ENCODE peak calls at places on chromosomes 11 and 22, in six cellular contexts. F is AG10803, Z is GM23338, K is SJSA1, A is GM23248, L is BJ. Q is an unnamed sample.

GRCh38 chr11:79139900-79140299 is 300.9 kb downstream of the TENM4 start:
- DNase-seq in F (no peak), Z (peak; percentile 11), K (no peak), A (no peak), L (no peak), Q (no peak)

GRCh38 chr11:92272651-92273050 is 48.0 kb downstream of the FAT3 start:
- DNase-seq in F (peak; percentile 38), Z (no peak), K (no peak), A (no peak), L (no peak), Q (no peak)

GRCh38 chr22:27885977-27886842 is 32.8 kb downstream of the PITPNB start:
- DNase-seq in F (peak; percentile 91), Z (peak; percentile 72), K (peak; percentile 90), A (peak; percentile 86), L (no peak), Q (no peak)

GRCh38 chr11:128095459-128096096 is 491.8 kb downstream of the ETS1 start:
- DNase-seq in F (peak; percentile 82), Z (no peak), K (peak; percentile 16), A (peak; percentile 83), L (peak; percentile 44), Q (peak; percentile 10)

GRCh38 chr22:23774922-23775436 is 2.3 kb downstream of the MMP11 start:
- DNase-seq in F (peak; percentile 77), Z (no peak), K (peak; percentile 26), A (peak; percentile 63), L (no peak), Q (peak; percentile 39)

GRCh38 chr11:104198576-104198975 is 34.6 kb upstream of the PDGFD start:
- DNase-seq in F (peak; percentile 36), Z (no peak), K (no peak), A (peak; percentile 10), L (no peak), Q (no peak)

GRCh38 chr22:30116362-30117117 is 36.3 kb downstream of the HORMAD2 start:
- DNase-seq in F (peak; percentile 72), Z (no peak), K (no peak), A (peak; percentile 82), L (no peak), Q (peak; percentile 51)

GRCh38 chr11:57982763-57983162 is 40.9 kb upstream of the OR9Q1 start:
- DNase-seq in F (no peak), Z (no peak), K (no peak), A (no peak), L (no peak), Q (no peak)

GRCh38 chr22:30267382-30268302 is 991 bp upstream of the OSM start:
- DNase-seq in F (no peak), Z (no peak), K (no peak), A (no peak), L (no peak), Q (no peak)

GRCh38 chr11:81098471-81098870 is 1635.2 kb downstream of the FAM181B start:
- DNase-seq in F (no peak), Z (no peak), K (no peak), A (no peak), L (no peak), Q (no peak)

GRCh38 chr11:116641561-116642045 is 131.2 kb downstream of the BUD13 start:
- DNase-seq in F (peak; percentile 7), Z (peak; percentile 81), K (no peak), A (peak; percentile 32), L (no peak), Q (peak; percentile 36)

GRCh38 chr11:37770145-37770544 is 1172.1 kb upstream of the RAG2 start:
- DNase-seq in F (no peak), Z (no peak), K (no peak), A (no peak), L (no peak), Q (no peak)

GRCh38 chr11:63817758-63818498 is 4.7 kb downstream of the SPINDOC start:
- DNase-seq in F (no peak), Z (no peak), K (no peak), A (no peak), L (no peak), Q (no peak)

GRCh38 chr22:24843048-24843447 is 37.0 kb downstream of the SGSM1 start:
- DNase-seq in F (no peak), Z (peak; percentile 26), K (no peak), A (no peak), L (no peak), Q (no peak)

GRCh38 chr22:36334081-36334831 is 53.5 kb downstream of the MYH9 start:
- DNase-seq in F (no peak), Z (peak; percentile 68), K (no peak), A (no peak), L (no peak), Q (no peak)

GRCh38 chr22:33476716-33477115 is 418.5 kb upstream of the SYN3 start:
- DNase-seq in F (peak; percentile 36), Z (no peak), K (peak; percentile 79), A (peak; percentile 60), L (no peak), Q (peak; percentile 3)

GRCh38 chr22:17213976-17214375 is 5.3 kb downstream of the ADA2 start:
- DNase-seq in F (peak; percentile 18), Z (peak; percentile 79), K (no peak), A (peak; percentile 57), L (no peak), Q (peak; percentile 32)

GRCh38 chr11:17414317-17414737 is 25.9 kb upstream of the KCNJ11 start:
- DNase-seq in F (no peak), Z (no peak), K (no peak), A (no peak), L (no peak), Q (no peak)

GRCh38 chr22:21069375-21069774 is 23.6 kb downstream of the LRRC74B start:
- DNase-seq in F (no peak), Z (no peak), K (no peak), A (no peak), L (no peak), Q (no peak)

GRCh38 chr22:47030881-47031627 is 268.6 kb downstream of the TBC1D22A start:
- DNase-seq in F (peak; percentile 86), Z (no peak), K (peak; percentile 31), A (peak; percentile 93), L (no peak), Q (peak; percentile 16)

DNA sequence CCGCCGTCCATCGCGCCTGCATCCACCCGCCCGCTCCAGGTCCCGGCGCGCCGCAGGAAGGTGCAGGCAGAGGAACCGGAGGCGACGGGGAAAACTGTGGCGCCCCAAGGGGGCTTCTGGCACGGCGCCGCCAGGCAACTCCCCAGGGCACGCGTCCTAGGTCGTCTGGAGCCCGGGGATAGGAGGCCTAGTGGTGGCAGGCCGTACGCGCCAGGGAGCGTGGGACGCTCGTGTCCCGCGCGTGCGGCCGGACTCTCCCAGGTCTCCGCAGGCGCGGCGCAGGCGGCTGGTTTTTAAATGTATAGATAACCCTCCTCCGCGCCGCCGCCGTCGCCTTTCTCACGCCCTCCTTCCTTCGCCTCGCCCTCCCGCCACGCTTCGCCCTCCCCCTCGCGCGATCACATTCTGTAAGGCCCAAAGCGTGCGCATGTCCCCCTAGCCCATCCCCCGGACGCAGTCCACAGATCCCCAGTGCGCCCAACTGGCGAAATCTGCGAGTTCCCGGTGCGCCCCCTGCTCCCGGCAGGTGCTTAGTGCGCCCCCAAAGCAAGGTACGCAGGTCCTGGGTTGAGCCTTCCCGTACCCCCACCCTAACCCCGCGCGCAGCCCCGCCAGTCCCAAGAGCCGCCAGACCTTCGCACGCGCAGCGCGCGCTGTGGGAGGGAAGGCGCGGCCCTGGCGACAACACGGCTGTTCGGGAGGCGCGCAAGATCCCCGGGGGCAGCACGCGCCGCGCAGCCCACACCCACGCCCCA is at the start of gene ASCL2:
- DNase-seq in F (no peak), Z (peak; percentile 45), K (no peak), A (no peak), L (no peak), Q (no peak)
- H3K4me3 ChIP-seq in F (peak within 1 kb of the TSS; percentile 24), Z (peak within 1 kb of the TSS; percentile 58), K (no peak within 1 kb of the TSS), A (no peak within 1 kb of the TSS), L (peak within 1 kb of the TSS; percentile 23), Q (peak within 1 kb of the TSS; percentile 46)

DNA sequence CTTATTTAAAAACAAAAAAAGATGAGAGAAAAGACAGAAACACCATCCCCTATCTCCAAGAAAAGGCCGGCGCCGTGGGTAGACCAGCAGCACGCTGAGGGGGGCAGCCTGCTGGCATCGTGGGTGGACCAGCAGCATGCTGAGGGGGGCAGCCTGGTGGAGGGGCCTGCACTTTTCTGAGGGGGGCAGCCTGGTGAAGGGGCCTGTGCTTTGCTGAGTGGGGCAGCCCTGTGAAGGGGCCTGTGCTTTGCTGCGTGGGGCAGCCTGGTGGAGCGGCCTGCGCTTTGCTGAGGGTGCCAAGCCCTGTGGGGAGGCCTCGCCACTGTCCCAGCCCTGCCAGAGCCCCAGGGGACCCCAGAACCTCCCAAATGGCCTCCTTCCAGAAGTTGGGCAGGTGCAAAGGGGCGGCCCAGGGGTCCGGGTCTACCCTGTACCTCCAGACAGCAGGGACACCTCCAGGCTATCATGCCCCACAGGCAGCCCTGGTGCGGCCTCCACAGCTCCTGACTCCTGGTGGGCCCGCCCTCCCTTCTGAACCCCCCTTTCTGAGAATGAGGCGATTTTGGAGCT is 1185.7 kb downstream of the BRD1 start:
- DNase-seq in F (no peak), Z (no peak), K (no peak), A (no peak), L (no peak), Q (no peak)
- H3K4me3 ChIP-seq in F (no peak overlapping the region), Z (no peak overlapping the region), K (no peak overlapping the region), A (no peak overlapping the region), L (no peak overlapping the region), Q (no peak overlapping the region)

GRCh38 chr11:71933141-71933933 is 4.5 kb downstream of the RNF121 start:
- DNase-seq in F (no peak), Z (no peak), K (no peak), A (no peak), L (no peak), Q (no peak)

GRCh38 chr11:71931245-71931602 is 2.4 kb downstream of the RNF121 start:
- DNase-seq in F (no peak), Z (no peak), K (no peak), A (peak; percentile 12), L (no peak), Q (no peak)

GRCh38 chr11:71936825-71937224 is 8.0 kb downstream of the RNF121 start:
- DNase-seq in F (peak; percentile 22), Z (no peak), K (no peak), A (peak; percentile 5), L (no peak), Q (no peak)

GRCh38 chr11:71935338-71935925 is 6.6 kb downstream of the RNF121 start:
- DNase-seq in F (no peak), Z (no peak), K (no peak), A (no peak), L (no peak), Q (no peak)

GRCh38 chr11:71934213-71934612 is 5.4 kb downstream of the RNF121 start:
- DNase-seq in F (no peak), Z (no peak), K (no peak), A (no peak), L (no peak), Q (no peak)
- H3K4me3 ChIP-seq in F (no peak overlapping the region), Z (no peak overlapping the region), K (no peak overlapping the region), A (no peak overlapping the region), L (no peak overlapping the region), Q (no peak overlapping the region)

DNA sequence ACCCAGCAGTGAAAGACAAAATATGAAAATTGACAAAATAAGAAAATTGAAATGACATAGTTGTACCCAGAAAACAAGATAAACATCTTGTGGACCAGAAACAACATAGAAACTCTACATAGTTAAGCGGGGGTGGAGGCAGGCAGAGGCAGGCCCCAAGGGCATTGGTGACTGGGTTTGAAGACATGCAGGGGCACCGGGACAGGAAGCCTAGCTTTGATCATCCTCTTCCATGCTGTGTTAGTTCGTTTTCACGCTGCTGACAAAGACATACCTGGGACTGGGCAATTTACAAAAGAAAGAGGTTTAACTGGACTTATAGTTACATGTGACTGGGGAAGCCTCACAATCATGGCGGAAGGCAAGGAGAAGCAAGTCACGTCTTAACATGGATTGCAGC is 33.5 kb upstream of the CRTAM start:
- DNase-seq in F (no peak), Z (no peak), K (no peak), A (peak; percentile 57), L (no peak), Q (no peak)
- H3K4me3 ChIP-seq in F (no peak overlapping the region), Z (no peak overlapping the region), K (no peak overlapping the region), A (no peak overlapping the region), L (no peak overlapping the region), Q (no peak overlapping the region)

Q was measured in MG63.